ENCODE peak calls at places on chromosomes 4 and X, in six cellular contexts. One of them, this sample, is unnamed.
A peak's percentile ranks its signal among the peaks of the same experiment; 100 is the strongest.

GRCh38 chrX:30275498-30275897 is 28.6 kb downstream of the MAGEB1 start:
- DNase-seq in H1: no peak
- DNase-seq in H9: no peak
- DNase-seq in neuronal stem cell: no peak
- DNase-seq in mesenchymal stem cell: peak; percentile 24
- DNase-seq in mesendoderm: peak; percentile 16
- DNase-seq in this sample: peak; percentile 13

GRCh38 chrX:2666491-2666890 is 24.6 kb upstream of the CD99 start:
- DNase-seq in H1: no peak
- DNase-seq in H9: no peak
- DNase-seq in neuronal stem cell: no peak
- DNase-seq in mesenchymal stem cell: no peak
- DNase-seq in mesendoderm: no peak
- DNase-seq in this sample: no peak

GRCh38 chr4:124304936-124305335 is 407.6 kb downstream of the ANKRD50 start:
- DNase-seq in H1: no peak
- DNase-seq in H9: no peak
- DNase-seq in neuronal stem cell: no peak
- DNase-seq in mesenchymal stem cell: no peak
- DNase-seq in mesendoderm: no peak
- DNase-seq in this sample: no peak

GRCh38 chr4:95044204-95044848 is 286.6 kb downstream of the BMPR1B start:
- DNase-seq in H1: no peak
- DNase-seq in H9: no peak
- DNase-seq in neuronal stem cell: peak; percentile 23
- DNase-seq in mesenchymal stem cell: no peak
- DNase-seq in mesendoderm: peak; percentile 79
- DNase-seq in this sample: no peak

GRCh38 chrX:47068720-47069119 is 9.5 kb upstream of the RGN start:
- DNase-seq in H1: no peak
- DNase-seq in H9: no peak
- DNase-seq in neuronal stem cell: no peak
- DNase-seq in mesenchymal stem cell: no peak
- DNase-seq in mesendoderm: no peak
- DNase-seq in this sample: no peak

GRCh38 chrX:40154853-40155616 is 57.3 kb upstream of the BCOR start:
- DNase-seq in H1: no peak
- DNase-seq in H9: peak; percentile 75
- DNase-seq in neuronal stem cell: no peak
- DNase-seq in mesenchymal stem cell: peak; percentile 77
- DNase-seq in mesendoderm: peak; percentile 80
- DNase-seq in this sample: peak; percentile 50

GRCh38 chr4:106370214-106370613 is 1.6 kb upstream of the GIMD1 start:
- DNase-seq in H1: no peak
- DNase-seq in H9: no peak
- DNase-seq in neuronal stem cell: no peak
- DNase-seq in mesenchymal stem cell: no peak
- DNase-seq in mesendoderm: no peak
- DNase-seq in this sample: no peak

GRCh38 chr4:13285336-13285735 is 198.8 kb downstream of the RAB28 start:
- DNase-seq in H1: no peak
- DNase-seq in H9: no peak
- DNase-seq in neuronal stem cell: no peak
- DNase-seq in mesenchymal stem cell: peak; percentile 15
- DNase-seq in mesendoderm: no peak
- DNase-seq in this sample: no peak

GRCh38 chr4:76830612-76831474 is 67.1 kb downstream of the SOWAHB start:
- DNase-seq in H1: no peak
- DNase-seq in H9: no peak
- DNase-seq in neuronal stem cell: peak; percentile 20
- DNase-seq in mesenchymal stem cell: peak; percentile 97
- DNase-seq in mesendoderm: peak; percentile 70
- DNase-seq in this sample: peak; percentile 92

GRCh38 chr4:1539859-1540600 is 133.8 kb upstream of the NKX1-1 start:
- DNase-seq in H1: no peak
- DNase-seq in H9: no peak
- DNase-seq in neuronal stem cell: no peak
- DNase-seq in mesenchymal stem cell: no peak
- DNase-seq in mesendoderm: no peak
- DNase-seq in this sample: no peak

GRCh38 chrX:38458071-38458470 is 103.3 kb upstream of the TSPAN7 start:
- DNase-seq in H1: no peak
- DNase-seq in H9: no peak
- DNase-seq in neuronal stem cell: no peak
- DNase-seq in mesenchymal stem cell: no peak
- DNase-seq in mesendoderm: peak; percentile 33
- DNase-seq in this sample: no peak

GRCh38 chr4:52095374-52095773 is 44.3 kb downstream of the SPATA18 start:
- DNase-seq in H1: no peak
- DNase-seq in H9: no peak
- DNase-seq in neuronal stem cell: no peak
- DNase-seq in mesenchymal stem cell: no peak
- DNase-seq in mesendoderm: no peak
- DNase-seq in this sample: no peak

GRCh38 chr4:68390205-68390604 is 40.3 kb upstream of the YTHDC1 start:
- DNase-seq in H1: no peak
- DNase-seq in H9: no peak
- DNase-seq in neuronal stem cell: no peak
- DNase-seq in mesenchymal stem cell: no peak
- DNase-seq in mesendoderm: no peak
- DNase-seq in this sample: no peak

GRCh38 chrX:136754641-136755040 is 26.1 kb downstream of the ARHGEF6 start:
- DNase-seq in H1: no peak
- DNase-seq in H9: no peak
- DNase-seq in neuronal stem cell: no peak
- DNase-seq in mesenchymal stem cell: no peak
- DNase-seq in mesendoderm: no peak
- DNase-seq in this sample: no peak

GRCh38 chr4:117370944-117371665 is 285.7 kb upstream of the TRAM1L1 start:
- DNase-seq in H1: no peak
- DNase-seq in H9: no peak
- DNase-seq in neuronal stem cell: no peak
- DNase-seq in mesenchymal stem cell: no peak
- DNase-seq in mesendoderm: peak; percentile 40
- DNase-seq in this sample: no peak

GRCh38 chr4:108881190-108881589 is 118.3 kb upstream of the ETNPPL start:
- DNase-seq in H1: no peak
- DNase-seq in H9: no peak
- DNase-seq in neuronal stem cell: peak; percentile 23
- DNase-seq in mesenchymal stem cell: peak; percentile 86
- DNase-seq in mesendoderm: peak; percentile 59
- DNase-seq in this sample: peak; percentile 96

GRCh38 chr4:16329132-16329796 is 103.0 kb upstream of the TAPT1 start:
- DNase-seq in H1: no peak
- DNase-seq in H9: no peak
- DNase-seq in neuronal stem cell: no peak
- DNase-seq in mesenchymal stem cell: no peak
- DNase-seq in mesendoderm: peak; percentile 25
- DNase-seq in this sample: peak; percentile 2

GRCh38 chrX:17525266-17525665 is 150.3 kb downstream of the NHS start:
- DNase-seq in H1: no peak
- DNase-seq in H9: no peak
- DNase-seq in neuronal stem cell: no peak
- DNase-seq in mesenchymal stem cell: no peak
- DNase-seq in mesendoderm: no peak
- DNase-seq in this sample: peak; percentile 12

GRCh38 chrX:152428089-152428488 is 23.0 kb downstream of the GABRA3 start:
- DNase-seq in H1: no peak
- DNase-seq in H9: no peak
- DNase-seq in neuronal stem cell: no peak
- DNase-seq in mesenchymal stem cell: no peak
- DNase-seq in mesendoderm: peak; percentile 22
- DNase-seq in this sample: no peak

GRCh38 chr4:109729155-109729562 is 711 bp downstream of the PLA2G12A start:
- DNase-seq in H1: no peak
- DNase-seq in H9: no peak
- DNase-seq in neuronal stem cell: no peak
- DNase-seq in mesenchymal stem cell: peak; percentile 33
- DNase-seq in mesendoderm: peak; percentile 43
- DNase-seq in this sample: peak; percentile 7

GRCh38 chr4:8324640-8325239 is 55.2 kb downstream of the HTRA3 start:
- DNase-seq in H1: no peak
- DNase-seq in H9: no peak
- DNase-seq in neuronal stem cell: no peak
- DNase-seq in mesenchymal stem cell: no peak
- DNase-seq in mesendoderm: no peak
- DNase-seq in this sample: peak; percentile 25

GRCh38 chr4:156322592-156322991 is 368.9 kb upstream of the CTSO start:
- DNase-seq in H1: no peak
- DNase-seq in H9: no peak
- DNase-seq in neuronal stem cell: no peak
- DNase-seq in mesenchymal stem cell: peak; percentile 86
- DNase-seq in mesendoderm: peak; percentile 8
- DNase-seq in this sample: peak; percentile 90

GRCh38 chr4:107380190-107380589 is 339.8 kb downstream of the PAPSS1 start:
- DNase-seq in H1: no peak
- DNase-seq in H9: no peak
- DNase-seq in neuronal stem cell: no peak
- DNase-seq in mesenchymal stem cell: no peak
- DNase-seq in mesendoderm: no peak
- DNase-seq in this sample: no peak

GRCh38 chr4:165152527-165152926 is 39.9 kb upstream of the TMEM192 start:
- DNase-seq in H1: no peak
- DNase-seq in H9: no peak
- DNase-seq in neuronal stem cell: no peak
- DNase-seq in mesenchymal stem cell: peak; percentile 22
- DNase-seq in mesendoderm: no peak
- DNase-seq in this sample: no peak

GRCh38 chr4:56531149-56531770 is 25.7 kb downstream of the ARL9 start:
- DNase-seq in H1: no peak
- DNase-seq in H9: no peak
- DNase-seq in neuronal stem cell: no peak
- DNase-seq in mesenchymal stem cell: peak; percentile 5
- DNase-seq in mesendoderm: no peak
- DNase-seq in this sample: no peak

DNA sequence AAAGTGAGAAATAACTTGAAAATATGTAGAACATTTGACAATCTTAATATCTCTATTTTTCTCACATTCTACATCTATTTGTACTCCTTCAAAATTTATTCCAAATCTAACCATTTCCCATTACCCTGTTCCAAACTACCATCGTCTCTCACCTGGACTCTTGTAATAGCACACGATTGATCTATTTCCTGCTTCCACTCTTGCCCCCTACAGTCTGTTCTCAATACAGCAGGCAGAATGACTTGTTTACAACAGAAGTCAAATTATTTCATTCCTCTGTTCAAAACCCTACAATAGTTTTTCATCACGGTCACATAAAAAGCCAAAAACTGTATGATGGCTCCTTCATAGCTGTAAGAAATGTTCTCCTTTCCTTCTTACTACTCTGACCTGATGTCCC is 21.1 kb upstream of the LUZP4 start:
- DNase-seq in H1: no peak
- DNase-seq in H9: no peak
- DNase-seq in neuronal stem cell: no peak
- DNase-seq in mesenchymal stem cell: no peak
- DNase-seq in mesendoderm: peak; percentile 31
- DNase-seq in this sample: peak; percentile 1
- H4K8ac ChIP-seq in H1: no peak overlapping the region
- H4K8ac ChIP-seq in H9: no peak overlapping the region
- H4K8ac ChIP-seq in neuronal stem cell: no peak overlapping the region
- H4K8ac ChIP-seq in mesenchymal stem cell: no peak overlapping the region
- H4K8ac ChIP-seq in mesendoderm: no peak overlapping the region
- H4K8ac ChIP-seq in this sample: no peak overlapping the region

DNA sequence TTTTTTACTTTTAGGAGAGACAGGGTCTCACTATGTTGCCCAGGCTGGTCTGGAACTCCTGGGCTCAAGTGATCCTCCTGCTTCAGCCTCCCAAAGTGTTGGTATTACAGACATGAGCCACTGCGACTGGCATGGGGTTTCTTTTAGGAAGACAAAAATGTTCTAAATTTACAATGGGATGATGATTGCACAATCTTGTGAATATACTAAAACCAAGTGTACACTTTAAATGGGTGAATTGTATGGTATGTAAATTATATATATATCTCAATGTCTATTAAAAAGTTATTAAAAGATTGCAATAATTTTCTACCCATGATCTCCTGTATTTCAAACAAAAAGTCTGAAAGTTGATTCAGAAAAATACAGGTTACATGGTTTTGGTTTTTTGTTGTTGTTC is 9.1 kb upstream of the MAGIX start:
- DNase-seq in H1: no peak
- DNase-seq in H9: no peak
- DNase-seq in neuronal stem cell: no peak
- DNase-seq in mesenchymal stem cell: no peak
- DNase-seq in mesendoderm: no peak
- DNase-seq in this sample: no peak
- H4K8ac ChIP-seq in H1: no peak overlapping the region
- H4K8ac ChIP-seq in H9: no peak overlapping the region
- H4K8ac ChIP-seq in neuronal stem cell: no peak overlapping the region
- H4K8ac ChIP-seq in mesenchymal stem cell: no peak overlapping the region
- H4K8ac ChIP-seq in mesendoderm: no peak overlapping the region
- H4K8ac ChIP-seq in this sample: no peak overlapping the region

DNA sequence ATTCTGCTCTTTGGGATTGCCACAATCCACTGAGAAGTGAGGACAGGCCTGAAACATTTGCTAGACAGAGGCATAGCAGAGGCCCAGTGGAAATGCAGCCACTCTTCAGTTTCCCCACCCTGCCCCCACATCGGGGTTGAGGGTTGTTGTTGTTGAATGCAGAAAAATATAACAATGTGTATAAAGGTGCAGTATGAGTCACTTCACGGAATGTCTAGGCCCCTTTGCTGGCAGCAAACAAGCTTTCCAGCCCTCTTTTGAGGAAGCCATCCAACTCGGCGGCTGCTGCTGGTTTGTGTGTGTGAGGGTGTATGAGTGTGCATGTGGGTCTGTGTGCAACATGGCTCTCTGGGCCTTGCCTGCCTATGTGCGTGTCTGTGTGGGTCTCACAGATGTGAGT is 8.1 kb upstream of the ELF4 start:
- DNase-seq in H1: no peak
- DNase-seq in H9: no peak
- DNase-seq in neuronal stem cell: no peak
- DNase-seq in mesenchymal stem cell: peak; percentile 62
- DNase-seq in mesendoderm: no peak
- DNase-seq in this sample: peak; percentile 81
- H4K8ac ChIP-seq in H1: no peak overlapping the region
- H4K8ac ChIP-seq in H9: no peak overlapping the region
- H4K8ac ChIP-seq in neuronal stem cell: no peak overlapping the region
- H4K8ac ChIP-seq in mesenchymal stem cell: peak overlapping the region; percentile 77
- H4K8ac ChIP-seq in mesendoderm: no peak overlapping the region
- H4K8ac ChIP-seq in this sample: peak overlapping the region; percentile 58

GRCh38 chr4:2963185-2964076 is at the start of the genes GRK4 and NOP14:
- DNase-seq in H1: peak; percentile 96
- DNase-seq in H9: peak; percentile 98
- DNase-seq in neuronal stem cell: peak; percentile 98
- DNase-seq in mesenchymal stem cell: peak; percentile 98
- DNase-seq in mesendoderm: peak; percentile 99
- DNase-seq in this sample: peak; percentile 98

GRCh38 chr4:2965262-2965661 is 1.9 kb downstream of the GRK4 start:
- DNase-seq in H1: no peak
- DNase-seq in H9: no peak
- DNase-seq in neuronal stem cell: no peak
- DNase-seq in mesenchymal stem cell: no peak
- DNase-seq in mesendoderm: no peak
- DNase-seq in this sample: no peak

GRCh38 chr4:2962614-2963184 is 507 bp downstream of the NOP14 start:
- DNase-seq in H1: no peak
- DNase-seq in H9: peak; percentile 66
- DNase-seq in neuronal stem cell: peak; percentile 71
- DNase-seq in mesenchymal stem cell: peak; percentile 78
- DNase-seq in mesendoderm: peak; percentile 92
- DNase-seq in this sample: peak; percentile 38

GRCh38 chr4:2962099-2962455 is 1.1 kb downstream of the NOP14 start:
- DNase-seq in H1: no peak
- DNase-seq in H9: no peak
- DNase-seq in neuronal stem cell: peak; percentile 14
- DNase-seq in mesenchymal stem cell: no peak
- DNase-seq in mesendoderm: no peak
- DNase-seq in this sample: no peak

GRCh38 chr4:2964077-2964471 is 703 bp downstream of the GRK4 start:
- DNase-seq in H1: no peak
- DNase-seq in H9: no peak
- DNase-seq in neuronal stem cell: peak; percentile 9
- DNase-seq in mesenchymal stem cell: no peak
- DNase-seq in mesendoderm: no peak
- DNase-seq in this sample: no peak
- H4K8ac ChIP-seq in H1: peak overlapping the region; percentile 71
- H4K8ac ChIP-seq in H9: no peak overlapping the region
- H4K8ac ChIP-seq in neuronal stem cell: no peak overlapping the region
- H4K8ac ChIP-seq in mesenchymal stem cell: no peak overlapping the region
- H4K8ac ChIP-seq in mesendoderm: no peak overlapping the region
- H4K8ac ChIP-seq in this sample: peak overlapping the region; percentile 20